ENCODE peak calls at places on chromosomes 5 and 9, in six cellular contexts. Z is CD4-positive, CD25-positive, alpha-beta regulatory T cell; N is PC-3; V is tibial nerve; M is IMR-90; K is thyroid gland. T is an unnamed sample.

GRCh38 chr9:115373000-115373709 is 255.2 kb upstream of the TNC start:
- DNase-seq in N (peak; percentile 96), M (peak; percentile 98), V (no peak), Z (no peak), K (no peak), T (no peak)

GRCh38 chr5:44506561-44506960 is 117.3 kb upstream of the FGF10 start:
- DNase-seq in M (no peak), Z (no peak), N (no peak), K (no peak), V (no peak), T (no peak)

GRCh38 chr9:21919377-21920362 is 74.5 kb downstream of the CDKN2A start:
- DNase-seq in K (no peak), M (peak; percentile 88), Z (peak; percentile 73), N (peak; percentile 65), V (no peak), T (no peak)

GRCh38 chr9:3331801-3332200 is 194.0 kb downstream of the RFX3 start:
- DNase-seq in Z (no peak), M (no peak), V (no peak), N (peak; percentile 45), K (no peak), T (no peak)

GRCh38 chr5:177163500-177163899 is 29.9 kb downstream of the NSD1 start:
- DNase-seq in V (no peak), M (no peak), K (no peak), Z (no peak), N (no peak), T (no peak)

GRCh38 chr5:179344301-179345178 is 721 bp downstream of the ADAMTS2 start:
- DNase-seq in K (no peak), Z (no peak), N (no peak), M (peak; percentile 22), V (no peak), T (no peak)

GRCh38 chr5:13664377-13664776 is 280.1 kb downstream of the DNAH5 start:
- DNase-seq in Z (no peak), M (peak; percentile 100), N (peak; percentile 96), V (no peak), K (no peak), T (no peak)

GRCh38 chr9:129945314-129945713 is 97.7 kb downstream of the FNBP1 start:
- DNase-seq in M (no peak), Z (peak; percentile 67), N (no peak), K (no peak), V (no peak), T (no peak)

GRCh38 chr5:78927657-78928282 is 57.3 kb downstream of the ARSB start:
- DNase-seq in M (peak; percentile 84), V (no peak), Z (no peak), N (peak; percentile 36), K (no peak), T (no peak)

GRCh38 chr5:39025456-39025855 is 48.7 kb downstream of the RICTOR start:
- DNase-seq in K (no peak), Z (no peak), N (no peak), M (no peak), V (no peak), T (no peak)

GRCh38 chr9:2066312-2067273 is 51.4 kb downstream of the SMARCA2 start:
- DNase-seq in N (no peak), K (peak; percentile 51), V (no peak), M (peak; percentile 26), Z (peak; percentile 23), T (no peak)

GRCh38 chr5:14108170-14108996 is 34.8 kb upstream of the TRIO start:
- DNase-seq in K (peak; percentile 56), M (peak; percentile 91), Z (peak; percentile 22), V (peak; percentile 46), N (peak; percentile 91), T (no peak)

DNA sequence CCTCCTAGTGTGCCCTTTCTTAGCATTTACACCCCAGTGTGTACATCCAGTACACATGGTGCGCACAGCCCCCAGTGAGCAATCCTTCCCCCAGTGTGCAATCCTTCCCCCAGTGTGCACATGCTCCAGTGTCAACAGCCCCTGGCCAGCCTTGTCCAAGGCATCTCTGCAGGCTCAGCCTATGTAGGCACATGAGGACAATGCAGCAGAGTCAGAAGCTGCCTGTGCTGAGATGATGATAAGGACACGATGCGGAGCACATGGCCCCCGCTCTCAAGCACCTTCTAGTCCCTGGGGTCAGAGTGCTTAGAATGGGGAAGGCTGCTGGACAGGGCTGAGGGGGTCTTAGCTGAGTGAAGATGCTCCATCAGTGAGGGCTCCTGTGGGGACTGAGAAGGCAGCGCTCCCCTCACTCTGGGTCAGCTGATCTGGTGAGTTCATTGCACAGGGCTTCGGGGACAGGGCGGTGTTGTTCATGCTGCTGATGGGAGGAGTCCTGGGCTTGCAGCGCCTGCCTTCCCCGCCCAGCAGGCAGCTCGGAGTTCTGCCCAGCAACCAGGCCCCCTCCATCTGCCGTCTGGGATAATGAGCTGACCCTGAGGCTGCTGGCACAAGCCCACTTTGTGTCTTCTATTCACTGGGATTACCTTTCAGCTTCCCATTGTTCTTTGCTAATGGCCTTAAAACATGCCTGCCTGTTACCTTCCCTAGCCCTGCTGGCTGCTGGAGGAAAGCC is 70.0 kb downstream of the GADD45G start:
- DNase-seq in K (no peak), M (no peak), N (no peak), Z (no peak), V (no peak), T (no peak)
- H3K27me3 ChIP-seq in K (no peaks in the 10 kb centered on the region), M (peaks cover 3% of the 10 kb centered on the region), N (peaks cover 36% of the 10 kb centered on the region), Z (no peaks in the 10 kb centered on the region), V (no peaks in the 10 kb centered on the region), T (no peaks in the 10 kb centered on the region)

GRCh38 chr9:114156311-114156657 is 947 bp downstream of the COL27A1 start:
- DNase-seq in M (no peak), V (no peak), K (peak; percentile 33), N (no peak), Z (no peak), T (no peak)
- H3K27ac ChIP-seq in M (peak overlapping the region; percentile 78), V (peak overlapping the region; percentile 71), K (no peak overlapping the region), N (no peak overlapping the region), Z (no peak overlapping the region), T (no peak overlapping the region)

GRCh38 chr9:126649477-126649876 is 35.7 kb downstream of the LMX1B start:
- DNase-seq in V (no peak), M (no peak), K (no peak), N (no peak), Z (no peak), T (no peak)

GRCh38 chr9:126650404-126650804 is 36.7 kb downstream of the LMX1B start:
- DNase-seq in V (no peak), M (no peak), K (no peak), Z (no peak), N (no peak), T (no peak)

GRCh38 chr9:126650830-126651341 is 37.2 kb downstream of the LMX1B start:
- DNase-seq in K (no peak), N (no peak), Z (no peak), V (no peak), M (no peak), T (no peak)

GRCh38 chr9:126647585-126648110 is 33.9 kb downstream of the LMX1B start:
- DNase-seq in Z (no peak), M (no peak), V (no peak), K (no peak), N (no peak), T (no peak)

DNA sequence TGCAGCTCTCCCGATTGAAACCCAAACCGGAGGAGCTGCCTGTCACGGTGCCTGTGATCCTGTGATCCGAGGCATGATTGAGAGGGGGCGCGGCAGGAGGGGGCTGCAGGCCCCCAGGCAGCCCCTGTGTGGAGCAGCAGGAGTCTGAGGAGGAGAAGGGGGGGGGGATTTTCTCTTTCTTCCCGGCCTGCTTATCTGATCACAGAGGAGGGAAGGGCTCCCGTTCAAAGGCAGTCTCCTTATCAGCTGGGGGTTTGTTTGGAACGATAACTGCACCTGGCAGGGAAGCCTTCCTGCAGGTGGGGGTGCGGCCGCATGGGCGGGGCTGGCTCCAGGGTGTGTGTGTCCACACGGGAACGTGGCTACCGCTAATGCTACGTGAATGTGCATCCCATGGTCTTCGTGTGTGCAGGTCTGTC is 38.4 kb downstream of the LMX1B start:
- DNase-seq in V (no peak), K (no peak), N (no peak), M (no peak), Z (no peak), T (no peak)
- H3K27me3 ChIP-seq in V (no peaks in the 10 kb centered on the region), K (no peaks in the 10 kb centered on the region), N (peaks cover 6% of the 10 kb centered on the region), M (peaks cover 90% of the 10 kb centered on the region), Z (peaks cover 2% of the 10 kb centered on the region), T (no peaks in the 10 kb centered on the region)

GRCh38 chr5:87746891-87747366 is 334.2 kb upstream of the CCNH start:
- DNase-seq in N (peak; percentile 100), V (no peak), Z (no peak), K (no peak), M (no peak), T (no peak)
- H3K27ac ChIP-seq in N (peak overlapping the region; percentile 78), V (no peak overlapping the region), Z (no peak overlapping the region), K (no peak overlapping the region), M (no peak overlapping the region), T (no peak overlapping the region)

GRCh38 chr5:3929799-3930198 is 334.2 kb downstream of the IRX1 start:
- DNase-seq in N (no peak), V (no peak), M (no peak), K (no peak), Z (no peak), T (no peak)

DNA sequence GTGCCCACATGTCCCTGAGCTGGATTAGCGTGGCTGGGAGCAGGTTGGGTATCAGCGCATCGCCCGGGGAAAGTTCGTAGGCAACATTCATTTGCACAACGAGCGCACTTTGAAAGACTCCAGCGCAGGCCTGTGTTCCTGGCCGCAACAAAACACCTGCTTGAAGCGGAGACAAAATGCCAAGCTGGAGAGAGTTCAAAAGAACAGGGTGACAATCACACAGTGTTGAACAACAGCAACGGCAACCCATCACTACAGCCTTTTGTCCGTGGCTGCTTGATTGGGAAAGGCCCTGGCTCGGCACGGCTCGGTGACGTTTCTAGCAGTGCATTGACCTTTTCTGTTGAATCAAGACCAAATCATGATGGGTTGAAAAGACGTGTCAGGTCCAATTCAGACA is 336.3 kb downstream of the IRX1 start:
- DNase-seq in V (no peak), M (no peak), N (no peak), Z (no peak), K (no peak), T (no peak)
- H3K27me3 ChIP-seq in V (no peaks in the 10 kb centered on the region), M (no peaks in the 10 kb centered on the region), N (no peaks in the 10 kb centered on the region), Z (no peaks in the 10 kb centered on the region), K (no peaks in the 10 kb centered on the region), T (no peaks in the 10 kb centered on the region)

GRCh38 chr9:93091453-93092081 is 4.5 kb upstream of the CARD19 start:
- DNase-seq in V (no peak), M (peak; percentile 90), N (peak; percentile 78), Z (no peak), K (peak; percentile 53), T (peak; percentile 59)
- H3K27ac ChIP-seq in V (no peak overlapping the region), M (no peak overlapping the region), N (peak overlapping the region; percentile 32), Z (no peak overlapping the region), K (no peak overlapping the region), T (no peak overlapping the region)

T was measured in CD8-positive, alpha-beta T cell.